ENCODE peak calls at places on chromosomes 1 and 21, in seven cellular contexts. I is fibroblast of mammary gland, D is heart right ventricle, S is Calu3, E is left colon, L is hepatic stellate cell, W is tibial artery. R is an unnamed sample.

GRCh38 chr1:59498640-59499039 is 201.7 kb downstream of the FGGY start:
- DNase-seq in E (no peak), I (peak), W (no peak), D (peak), L (no peak), S (no peak), R (no peak)

GRCh38 chr1:190138266-190138665 is 339.4 kb downstream of the BRINP3 start:
- DNase-seq in W (no peak), S (no peak), I (no peak), D (no peak), L (no peak), E (no peak), R (no peak)

GRCh38 chr21:45405271-45405818 is 380 bp downstream of the COL18A1 start:
- DNase-seq in D (peak), E (no peak), S (peak), L (peak), I (peak), W (no peak), R (peak)

GRCh38 chr1:65470766-65471165 is 50.3 kb downstream of the LEPR start:
- DNase-seq in E (no peak), L (no peak), I (peak), S (no peak), W (no peak), D (no peak), R (no peak)

GRCh38 chr1:3297756-3298155 is 156.7 kb upstream of the ARHGEF16 start:
- DNase-seq in S (no peak), L (no peak), D (no peak), E (no peak), I (no peak), W (no peak), R (no peak)

GRCh38 chr1:168824418-168824817 is 95.4 kb upstream of the DPT start:
- DNase-seq in E (no peak), W (no peak), I (no peak), L (no peak), D (no peak), S (no peak), R (no peak)

GRCh38 chr1:228150458-228151169 is 884 bp downstream of the GJC2 start:
- DNase-seq in D (peak), W (peak), E (peak), S (no peak), I (peak), L (peak), R (peak)

GRCh38 chr1:209672705-209673630 is 2.2 kb upstream of the G0S2 start:
- DNase-seq in L (no peak), W (no peak), S (no peak), I (peak), E (no peak), D (no peak), R (no peak)

GRCh38 chr1:233208687-233209086 is 86.8 kb downstream of the PCNX2 start:
- DNase-seq in S (no peak), E (no peak), W (no peak), L (no peak), D (no peak), I (no peak), R (no peak)

GRCh38 chr1:9612871-9613624 is 24.3 kb downstream of the TMEM201 start:
- DNase-seq in S (no peak), E (no peak), L (no peak), I (no peak), D (no peak), W (no peak), R (no peak)

GRCh38 chr21:35198004-35198403 is 148.9 kb upstream of the RUNX1 start:
- DNase-seq in E (no peak), I (peak), L (peak), S (peak), W (no peak), D (peak), R (no peak)

GRCh38 chr21:36478207-36478701 is 1.7 kb downstream of the CLDN14 start:
- DNase-seq in E (no peak), D (no peak), L (peak), S (peak), I (peak), W (no peak), R (no peak)

GRCh38 chr1:43338001-43338400 is 383 bp downstream of the MPL start:
- DNase-seq in D (no peak), E (no peak), S (no peak), L (no peak), W (no peak), I (no peak), R (no peak)

GRCh38 chr1:72485786-72486185 is 203.4 kb upstream of the NEGR1 start:
- DNase-seq in D (no peak), W (no peak), I (peak), E (no peak), L (no peak), S (no peak), R (no peak)

GRCh38 chr1:98323396-98323795 is 338.1 kb upstream of the SNX7 start:
- DNase-seq in S (peak), E (no peak), L (peak), D (no peak), I (peak), W (peak), R (no peak)

GRCh38 chr1:91502882-91503184 is 2.2 kb downstream of the CDC7 start:
- DNase-seq in D (no peak), W (no peak), I (peak), L (peak), E (no peak), S (no peak), R (no peak)

GRCh38 chr1:17032741-17033140 is 21.0 kb upstream of the ATP13A2 start:
- DNase-seq in D (no peak), S (no peak), E (no peak), L (no peak), W (no peak), I (peak), R (no peak)

GRCh38 chr1:88982055-88982454 is 10.4 kb downstream of the KYAT3 start:
- DNase-seq in I (peak), W (no peak), E (no peak), S (no peak), D (no peak), L (no peak), R (no peak)

GRCh38 chr1:223248787-223249175 is 105.7 kb upstream of the TLR5 start:
- DNase-seq in W (no peak), L (no peak), S (no peak), E (no peak), I (no peak), D (no peak), R (no peak)

GRCh38 chr1:19456915-19457554 is 28.3 kb downstream of the CAPZB start:
- DNase-seq in S (no peak), I (peak), L (no peak), E (no peak), W (no peak), D (no peak), R (no peak)

GRCh38 chr1:236425031-236425663 is 31.1 kb downstream of the EDARADD start:
- DNase-seq in E (peak), I (no peak), D (no peak), W (no peak), S (peak), L (no peak), R (no peak)

GRCh38 chr1:85495556-85495955 is 30.6 kb upstream of the DDAH1 start:
- DNase-seq in D (no peak), W (no peak), L (no peak), S (peak), I (peak), E (peak), R (peak)

GRCh38 chr1:59193443-59194093 is 103.3 kb upstream of the FGGY start:
- DNase-seq in S (no peak), W (no peak), I (no peak), E (peak), D (no peak), L (no peak), R (no peak)

GRCh38 chr1:11571906-11572616 is 82.2 kb downstream of the FBXO2 start:
- DNase-seq in I (no peak), W (no peak), L (no peak), D (no peak), E (no peak), S (no peak), R (no peak)

GRCh38 chr1:109399326-109399957 is 1.7 kb upstream of the SORT1 start:
- DNase-seq in S (peak), D (peak), I (peak), E (no peak), W (no peak), L (no peak), R (no peak)

GRCh38 chr1:21115098-21115760 is 61.5 kb downstream of the EIF4G3 start:
- DNase-seq in W (no peak), I (peak), S (no peak), D (no peak), L (no peak), E (no peak), R (no peak)